ENCODE peak calls at places on chromosomes 6 and 20, in four cellular contexts. P is A549, Q is iPS DF 6.9, K is endothelial cell of umbilical vein. T is an unnamed sample.

GRCh38 chr20:38060536-38060935 is 27.0 kb downstream of the RPRD1B start:
- DNase-seq in P (no peak), K (no peak), Q (no peak), T (no peak)

GRCh38 chr6:56984374-56984773 is 29.5 kb downstream of the BEND6 start:
- DNase-seq in Q (no peak), K (no peak), P (no peak), T (no peak)

GRCh38 chr20:63320616-63321147 is 27.7 kb downstream of the COL20A1 start:
- DNase-seq in K (no peak), P (no peak), Q (no peak), T (no peak)

GRCh38 chr6:103723438-103723837 is 1136.3 kb downstream of the HACE1 start:
- DNase-seq in P (no peak), Q (no peak), K (no peak), T (no peak)

GRCh38 chr20:3312940-3313656 is 74.1 kb upstream of the SLC4A11 start:
- DNase-seq in K (peak; percentile 82), Q (no peak), P (peak; percentile 24), T (no peak)

GRCh38 chr6:3650959-3651697 is 100.4 kb downstream of the PXDC1 start:
- DNase-seq in K (no peak), P (no peak), Q (no peak), T (no peak)

GRCh38 chr20:23061713-23062561 is 12.5 kb upstream of the THBD start:
- DNase-seq in Q (no peak), P (peak; percentile 67), K (peak; percentile 92), T (no peak)

GRCh38 chr6:81465859-81466258 is 286.6 kb downstream of the TENT5A start:
- DNase-seq in K (peak; percentile 19), P (no peak), Q (no peak), T (peak; percentile 54)

GRCh38 chr6:53335224-53335994 is 13.3 kb downstream of the ELOVL5 start:
- DNase-seq in P (no peak), K (no peak), Q (no peak), T (no peak)

GRCh38 chr6:617485-618100 is 39.3 kb downstream of the HUS1B start:
- DNase-seq in K (no peak), Q (no peak), P (no peak), T (no peak)

GRCh38 chr6:119896806-119897205 is 547.2 kb upstream of the MAN1A1 start:
- DNase-seq in Q (no peak), P (no peak), K (no peak), T (no peak)

GRCh38 chr6:41577865-41578713 is 31.9 kb downstream of the FOXP4 start:
- DNase-seq in P (peak; percentile 53), K (peak; percentile 46), Q (no peak), T (peak; percentile 20)

GRCh38 chr6:24680582-24680981 is 13.7 kb downstream of the ACOT13 start:
- DNase-seq in K (no peak), Q (no peak), P (no peak), T (no peak)

GRCh38 chr6:127518710-127519468 is at the start of gene MTCL3:
- DNase-seq in Q (peak; percentile 61), P (peak; percentile 76), K (no peak), T (no peak)

GRCh38 chr6:26260791-26261484 is 104.1 kb upstream of the BTN3A2 start:
- DNase-seq in Q (no peak), P (no peak), K (no peak), T (no peak)

GRCh38 chr6:163837681-163838431 is 423.3 kb downstream of the QKI start:
- DNase-seq in Q (no peak), P (no peak), K (no peak), T (no peak)

GRCh38 chr6:80134065-80134464 is 27.6 kb downstream of the BCKDHB start:
- DNase-seq in P (no peak), K (no peak), Q (no peak), T (no peak)

GRCh38 chr20:4018015-4018748 is 2.8 kb upstream of the RNF24 start:
- DNase-seq in Q (no peak), K (no peak), P (no peak), T (no peak)

GRCh38 chr6:48111143-48111506 is at the start of gene PTCHD4:
- DNase-seq in K (peak; percentile 88), Q (peak; percentile 37), P (no peak), T (no peak)

GRCh38 chr20:910840-911770 is 5.0 kb downstream of the ANGPT4 start:
- DNase-seq in K (no peak), Q (no peak), P (no peak), T (no peak)

GRCh38 chr20:54510546-54511129 is 35.2 kb downstream of the DOK5 start:
- DNase-seq in K (no peak), P (no peak), Q (no peak), T (no peak)

GRCh38 chr6:11367638-11368199 is 135.3 kb upstream of the NEDD9 start:
- DNase-seq in P (peak; percentile 55), K (no peak), Q (no peak), T (no peak)

GRCh38 chr20:17565164-17565845 is 4.6 kb upstream of the DSTN start:
- DNase-seq in Q (no peak), K (no peak), P (no peak), T (no peak)

GRCh38 chr6:151292974-151293373 is 53.2 kb downstream of the AKAP12 start:
- DNase-seq in Q (no peak), P (no peak), K (no peak), T (no peak)

GRCh38 chr6:151291145-151292055 is 51.6 kb downstream of the AKAP12 start:
- DNase-seq in Q (no peak), K (no peak), P (no peak), T (peak; percentile 24)

GRCh38 chr6:151299009-151299408 is 59.2 kb downstream of the AKAP12 start:
- DNase-seq in Q (no peak), K (no peak), P (no peak), T (no peak)

GRCh38 chr6:151293621-151294020 is 53.9 kb downstream of the AKAP12 start:
- DNase-seq in P (no peak), Q (no peak), K (no peak), T (no peak)

GRCh38 chr6:151294561-151295101 is 54.9 kb downstream of the AKAP12 start:
- DNase-seq in P (no peak), Q (no peak), K (no peak), T (no peak)
- H3K4me1 ChIP-seq in P (no peaks in the 10 kb centered on the region), Q (peaks cover 3% of the 10 kb centered on the region), K (peaks cover 16% of the 10 kb centered on the region), T (no peaks in the 10 kb centered on the region)

GRCh38 chr6:15274696-15275387 is 29.0 kb downstream of the JARID2 start:
- DNase-seq in K (no peak), Q (no peak), P (no peak), T (no peak)

GRCh38 chr6:15279047-15279661 is 33.3 kb downstream of the JARID2 start:
- DNase-seq in P (no peak), K (no peak), Q (no peak), T (no peak)

GRCh38 chr6:15272562-15272961 is 26.7 kb downstream of the JARID2 start:
- DNase-seq in Q (no peak), K (no peak), P (no peak), T (no peak)

GRCh38 chr6:15280023-15280422 is 34.2 kb downstream of the JARID2 start:
- DNase-seq in P (no peak), K (peak; percentile 36), Q (no peak), T (no peak)

GRCh38 chr6:15276036-15276435 is 30.2 kb downstream of the JARID2 start:
- DNase-seq in K (no peak), P (no peak), Q (no peak), T (no peak)
- H3K4me1 ChIP-seq in K (no peaks in the 10 kb centered on the region), P (peaks cover 36% of the 10 kb centered on the region), Q (peaks cover 13% of the 10 kb centered on the region), T (peaks cover 16% of the 10 kb centered on the region)

GRCh38 chr20:20482453-20482852 is 114.5 kb downstream of the INSM1 start:
- DNase-seq in Q (no peak), K (no peak), P (no peak), T (no peak)

GRCh38 chr20:20483328-20483727 is 115.4 kb downstream of the INSM1 start:
- DNase-seq in Q (no peak), P (no peak), K (no peak), T (no peak)

GRCh38 chr20:20480126-20480525 is 112.2 kb downstream of the INSM1 start:
- DNase-seq in Q (no peak), K (no peak), P (no peak), T (no peak)

GRCh38 chr20:20477444-20478041 is 109.6 kb downstream of the INSM1 start:
- DNase-seq in P (no peak), K (no peak), Q (no peak), T (no peak)

DNA sequence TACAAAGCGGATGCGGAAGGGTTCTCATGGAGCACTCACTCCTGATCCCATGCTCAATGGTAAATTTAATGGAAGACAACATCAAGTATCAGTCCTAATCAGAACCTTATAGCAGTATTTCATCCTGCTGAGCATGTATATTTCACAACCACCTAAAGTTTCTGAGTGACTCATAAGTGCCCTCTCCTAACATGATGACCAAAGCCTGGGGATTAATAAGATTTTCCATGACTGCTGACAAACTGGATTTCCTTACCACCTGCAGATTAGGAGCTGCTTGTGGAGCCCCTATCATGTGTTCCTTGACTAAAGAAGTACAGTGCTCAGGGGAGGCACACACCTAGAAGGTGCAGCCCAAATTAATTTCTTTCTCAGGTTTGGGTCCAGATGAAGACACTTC is 112.8 kb downstream of the INSM1 start:
- DNase-seq in K (no peak), Q (no peak), P (no peak), T (no peak)
- H3K4me1 ChIP-seq in K (no peaks in the 10 kb centered on the region), Q (no peaks in the 10 kb centered on the region), P (peaks cover 13% of the 10 kb centered on the region), T (no peaks in the 10 kb centered on the region)

GRCh38 chr6:129789974-129790373 is 71.1 kb downstream of the TMEM244 start:
- DNase-seq in K (no peak), Q (no peak), P (no peak), T (no peak)

GRCh38 chr6:129786548-129786947 is 74.6 kb downstream of the TMEM244 start:
- DNase-seq in K (no peak), Q (no peak), P (no peak), T (no peak)

GRCh38 chr6:129790786-129791185 is 70.3 kb downstream of the TMEM244 start:
- DNase-seq in Q (no peak), K (no peak), P (no peak), T (no peak)

GRCh38 chr6:129785081-129785755 is 75.2 kb upstream of the ARHGAP18 start:
- DNase-seq in P (no peak), Q (no peak), K (no peak), T (no peak)

DNA sequence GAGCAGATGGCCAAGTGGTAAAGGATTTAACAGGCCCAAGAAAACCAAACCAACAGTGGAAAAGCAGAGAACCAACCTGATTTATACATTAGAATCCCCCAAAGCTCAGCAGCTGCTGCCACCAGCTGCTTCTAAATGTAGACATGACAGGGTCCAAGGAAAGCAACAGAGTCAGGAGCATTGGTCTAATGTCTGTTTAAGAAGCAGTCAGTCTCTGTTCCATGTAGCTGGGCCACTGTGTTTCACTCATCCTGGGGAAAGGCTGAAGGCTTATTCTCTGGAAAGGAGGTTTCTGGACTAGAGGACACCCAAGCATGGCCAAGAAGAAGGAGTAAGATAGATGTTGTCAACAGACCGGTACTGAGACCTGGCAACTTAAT is 75.4 kb downstream of the TMEM244 start:
- DNase-seq in P (no peak), Q (no peak), K (no peak), T (no peak)
- H3K4me1 ChIP-seq in P (peaks cover 4% of the 10 kb centered on the region), Q (no peaks in the 10 kb centered on the region), K (no peaks in the 10 kb centered on the region), T (no peaks in the 10 kb centered on the region)

GRCh38 chr6:143742955-143743255 is 65.1 kb downstream of the PHACTR2 start:
- DNase-seq in P (no peak), Q (no peak), K (no peak), T (no peak)
- H3K4me1 ChIP-seq in P (peaks cover 32% of the 10 kb centered on the region), Q (peaks cover 15% of the 10 kb centered on the region), K (peaks cover 3% of the 10 kb centered on the region), T (peaks cover 40% of the 10 kb centered on the region)

DNA sequence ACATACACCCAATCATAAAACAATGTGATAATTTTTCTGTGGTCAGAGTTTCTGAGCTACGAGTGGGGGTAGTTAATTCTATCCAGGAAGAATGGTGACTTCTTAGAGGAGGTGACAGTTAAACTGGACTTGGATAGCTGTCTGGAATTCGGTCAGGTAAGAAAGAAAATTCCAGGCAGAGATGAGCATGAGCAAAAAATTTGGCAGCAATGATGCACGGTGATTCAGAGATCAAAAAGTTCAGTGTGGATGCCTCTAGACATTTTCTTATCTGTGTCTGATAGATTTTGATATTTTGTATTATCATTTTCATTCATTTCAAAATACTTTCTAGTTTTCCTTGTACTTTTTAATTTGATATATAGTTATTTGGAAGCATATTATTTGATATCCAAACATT is 12.0 kb downstream of the RAET1E start:
- DNase-seq in P (no peak), Q (no peak), K (no peak), T (no peak)
- H3K4me1 ChIP-seq in P (peaks cover 50% of the 10 kb centered on the region), Q (no peaks in the 10 kb centered on the region), K (no peaks in the 10 kb centered on the region), T (peaks cover 2% of the 10 kb centered on the region)

T was measured in mucosa of descending colon.